ENCODE peak calls at places on chromosomes 12 and 14, in six cellular contexts. One of them, this sample, is unnamed.

GRCh38 chr12:109725321-109726105 is 11.9 kb downstream of the FAM222A start:
- DNase-seq in prostate gland: no peak
- DNase-seq in suprapubic skin: no peak
- DNase-seq in HL-60: no peak
- DNase-seq in sigmoid colon: peak
- DNase-seq in upper lobe of left lung: no peak
- DNase-seq in this sample: no peak

GRCh38 chr12:14554281-14555008 is 13.2 kb downstream of the PLBD1 start:
- DNase-seq in sigmoid colon: peak
- DNase-seq in suprapubic skin: peak
- DNase-seq in HL-60: peak
- DNase-seq in upper lobe of left lung: peak
- DNase-seq in prostate gland: peak
- DNase-seq in this sample: no peak

GRCh38 chr12:120574106-120574505 is 7.1 kb downstream of the POP5 start:
- DNase-seq in upper lobe of left lung: no peak
- DNase-seq in suprapubic skin: no peak
- DNase-seq in prostate gland: no peak
- DNase-seq in HL-60: no peak
- DNase-seq in sigmoid colon: no peak
- DNase-seq in this sample: no peak

GRCh38 chr14:63857467-63858030 is 4.7 kb downstream of the SYNE2 start:
- DNase-seq in HL-60: no peak
- DNase-seq in sigmoid colon: no peak
- DNase-seq in prostate gland: no peak
- DNase-seq in upper lobe of left lung: no peak
- DNase-seq in suprapubic skin: no peak
- DNase-seq in this sample: no peak

GRCh38 chr12:127078577-127079350 is 1188.2 kb upstream of the TMEM132C start:
- DNase-seq in upper lobe of left lung: no peak
- DNase-seq in prostate gland: no peak
- DNase-seq in suprapubic skin: no peak
- DNase-seq in HL-60: no peak
- DNase-seq in sigmoid colon: no peak
- DNase-seq in this sample: no peak

GRCh38 chr14:23577710-23578392 is 739 bp downstream of the JPH4 start:
- DNase-seq in sigmoid colon: peak
- DNase-seq in upper lobe of left lung: no peak
- DNase-seq in HL-60: no peak
- DNase-seq in prostate gland: no peak
- DNase-seq in suprapubic skin: peak
- DNase-seq in this sample: peak

GRCh38 chr14:75702606-75703261 is 41.7 kb downstream of the TTLL5 start:
- DNase-seq in prostate gland: no peak
- DNase-seq in upper lobe of left lung: no peak
- DNase-seq in HL-60: no peak
- DNase-seq in sigmoid colon: no peak
- DNase-seq in suprapubic skin: no peak
- DNase-seq in this sample: no peak

GRCh38 chr12:70317781-70318180 is 48.3 kb upstream of the KCNMB4 start:
- DNase-seq in sigmoid colon: no peak
- DNase-seq in suprapubic skin: no peak
- DNase-seq in upper lobe of left lung: no peak
- DNase-seq in prostate gland: no peak
- DNase-seq in HL-60: peak
- DNase-seq in this sample: no peak

GRCh38 chr14:74941676-74942097 is 13.7 kb downstream of the PGF start:
- DNase-seq in HL-60: no peak
- DNase-seq in sigmoid colon: peak
- DNase-seq in upper lobe of left lung: peak
- DNase-seq in prostate gland: no peak
- DNase-seq in suprapubic skin: no peak
- DNase-seq in this sample: no peak

GRCh38 chr14:36941783-36942521 is 230.5 kb downstream of the SLC25A21 start:
- DNase-seq in prostate gland: peak
- DNase-seq in suprapubic skin: peak
- DNase-seq in sigmoid colon: peak
- DNase-seq in upper lobe of left lung: peak
- DNase-seq in HL-60: peak
- DNase-seq in this sample: no peak

GRCh38 chr14:105857223-105857815 is 330.9 kb downstream of the TMEM121 start:
- DNase-seq in HL-60: no peak
- DNase-seq in suprapubic skin: peak
- DNase-seq in prostate gland: no peak
- DNase-seq in upper lobe of left lung: peak
- DNase-seq in sigmoid colon: peak
- DNase-seq in this sample: no peak

GRCh38 chr12:57127101-57127709 is 1.1 kb upstream of the LRP1 start:
- DNase-seq in prostate gland: peak
- DNase-seq in suprapubic skin: peak
- DNase-seq in HL-60: no peak
- DNase-seq in upper lobe of left lung: peak
- DNase-seq in sigmoid colon: peak
- DNase-seq in this sample: no peak

GRCh38 chr12:126436041-126436440 is 1370.8 kb downstream of the AACS start:
- DNase-seq in sigmoid colon: no peak
- DNase-seq in HL-60: no peak
- DNase-seq in suprapubic skin: no peak
- DNase-seq in prostate gland: no peak
- DNase-seq in upper lobe of left lung: no peak
- DNase-seq in this sample: no peak

GRCh38 chr14:70451874-70452273 is at the start of gene ADAM21:
- DNase-seq in suprapubic skin: no peak
- DNase-seq in prostate gland: no peak
- DNase-seq in HL-60: no peak
- DNase-seq in sigmoid colon: no peak
- DNase-seq in upper lobe of left lung: no peak
- DNase-seq in this sample: no peak

GRCh38 chr12:54658306-54659264 is 10.4 kb upstream of the DCD start:
- DNase-seq in sigmoid colon: no peak
- DNase-seq in HL-60: peak
- DNase-seq in upper lobe of left lung: no peak
- DNase-seq in prostate gland: no peak
- DNase-seq in suprapubic skin: no peak
- DNase-seq in this sample: no peak

GRCh38 chr12:104975621-104976343 is 10.3 kb upstream of the NOPCHAP1 start:
- DNase-seq in upper lobe of left lung: no peak
- DNase-seq in sigmoid colon: no peak
- DNase-seq in prostate gland: no peak
- DNase-seq in suprapubic skin: no peak
- DNase-seq in HL-60: no peak
- DNase-seq in this sample: no peak

GRCh38 chr12:54865683-54866324 is 11.5 kb downstream of the MUCL1 start:
- DNase-seq in upper lobe of left lung: no peak
- DNase-seq in suprapubic skin: no peak
- DNase-seq in HL-60: no peak
- DNase-seq in prostate gland: no peak
- DNase-seq in sigmoid colon: no peak
- DNase-seq in this sample: no peak

GRCh38 chr12:63420206-63420644 is 248.1 kb downstream of the DPY19L2 start:
- DNase-seq in sigmoid colon: no peak
- DNase-seq in suprapubic skin: no peak
- DNase-seq in HL-60: peak
- DNase-seq in prostate gland: peak
- DNase-seq in upper lobe of left lung: no peak
- DNase-seq in this sample: no peak

GRCh38 chr14:105204206-105204930 is 23.3 kb upstream of the NUDT14 start:
- DNase-seq in suprapubic skin: no peak
- DNase-seq in sigmoid colon: no peak
- DNase-seq in HL-60: no peak
- DNase-seq in upper lobe of left lung: peak
- DNase-seq in prostate gland: no peak
- DNase-seq in this sample: no peak

GRCh38 chr14:36067428-36068187 is 108.9 kb downstream of the PTCSC3 start:
- DNase-seq in sigmoid colon: no peak
- DNase-seq in HL-60: no peak
- DNase-seq in prostate gland: no peak
- DNase-seq in upper lobe of left lung: no peak
- DNase-seq in suprapubic skin: no peak
- DNase-seq in this sample: no peak

GRCh38 chr12:39467432-39467870 is 24.5 kb upstream of the KIF21A start:
- DNase-seq in upper lobe of left lung: no peak
- DNase-seq in sigmoid colon: no peak
- DNase-seq in HL-60: no peak
- DNase-seq in suprapubic skin: no peak
- DNase-seq in prostate gland: no peak
- DNase-seq in this sample: no peak

GRCh38 chr12:2651061-2651965 is 143.5 kb upstream of the FKBP4 start:
- DNase-seq in prostate gland: no peak
- DNase-seq in sigmoid colon: no peak
- DNase-seq in HL-60: no peak
- DNase-seq in upper lobe of left lung: no peak
- DNase-seq in suprapubic skin: no peak
- DNase-seq in this sample: no peak

GRCh38 chr14:22545842-22546721 is 42.9 kb downstream of the DAD1 start:
- DNase-seq in HL-60: no peak
- DNase-seq in suprapubic skin: no peak
- DNase-seq in prostate gland: no peak
- DNase-seq in sigmoid colon: no peak
- DNase-seq in upper lobe of left lung: no peak
- DNase-seq in this sample: no peak

GRCh38 chr12:74624206-74624605 is 86.6 kb downstream of the ATXN7L3B start:
- DNase-seq in suprapubic skin: no peak
- DNase-seq in prostate gland: no peak
- DNase-seq in HL-60: no peak
- DNase-seq in sigmoid colon: no peak
- DNase-seq in upper lobe of left lung: no peak
- DNase-seq in this sample: no peak
- TF ChIP-seq POLR2AphosphoS5 in suprapubic skin: no peak
- TF ChIP-seq POLR2AphosphoS5 in prostate gland: peak
- TF ChIP-seq POLR2AphosphoS5 in HL-60: no peak
- TF ChIP-seq POLR2AphosphoS5 in sigmoid colon: no peak
- TF ChIP-seq POLR2AphosphoS5 in upper lobe of left lung: no peak
- TF ChIP-seq POLR2AphosphoS5 in this sample: no peak

DNA sequence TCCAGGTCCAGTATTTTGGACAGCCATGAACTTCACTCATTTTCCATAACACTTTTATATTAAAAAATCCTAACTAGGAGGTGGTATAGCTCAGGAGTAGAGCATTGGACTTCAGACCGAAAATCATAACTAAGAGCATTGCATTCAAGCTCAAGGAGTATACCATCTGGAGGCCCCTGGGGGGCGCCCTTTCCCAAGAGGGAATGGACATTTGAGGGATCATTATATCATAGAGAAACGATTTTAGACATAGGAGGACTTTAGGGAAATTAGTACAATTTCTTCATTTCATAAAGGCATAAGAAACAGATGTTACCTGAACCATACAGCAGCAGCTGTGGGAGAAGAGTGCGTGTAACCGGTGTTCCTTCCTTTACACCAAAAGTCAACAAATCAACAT is 5.2 kb upstream of the ATG14 start:
- DNase-seq in upper lobe of left lung: no peak
- DNase-seq in HL-60: no peak
- DNase-seq in prostate gland: no peak
- DNase-seq in sigmoid colon: no peak
- DNase-seq in suprapubic skin: no peak
- DNase-seq in this sample: no peak
- TF ChIP-seq CTCF in upper lobe of left lung: no peak
- TF ChIP-seq CTCF in HL-60: peak
- TF ChIP-seq CTCF in prostate gland: no peak
- TF ChIP-seq CTCF in sigmoid colon: no peak
- TF ChIP-seq CTCF in suprapubic skin: no peak
- TF ChIP-seq CTCF in this sample: no peak

GRCh38 chr14:96461950-96462798 is 40.0 kb upstream of the PAPOLA start:
- DNase-seq in upper lobe of left lung: no peak
- DNase-seq in HL-60: no peak
- DNase-seq in sigmoid colon: no peak
- DNase-seq in prostate gland: no peak
- DNase-seq in suprapubic skin: no peak
- DNase-seq in this sample: no peak
- TF ChIP-seq POLR2AphosphoS5 in upper lobe of left lung: no peak
- TF ChIP-seq POLR2AphosphoS5 in HL-60: no peak
- TF ChIP-seq POLR2AphosphoS5 in sigmoid colon: no peak
- TF ChIP-seq POLR2AphosphoS5 in prostate gland: no peak
- TF ChIP-seq POLR2AphosphoS5 in suprapubic skin: no peak
- TF ChIP-seq POLR2AphosphoS5 in this sample: no peak

GRCh38 chr12:32444895-32445294 is 45.5 kb downstream of the FGD4 start:
- DNase-seq in upper lobe of left lung: no peak
- DNase-seq in suprapubic skin: no peak
- DNase-seq in prostate gland: no peak
- DNase-seq in sigmoid colon: no peak
- DNase-seq in HL-60: no peak
- DNase-seq in this sample: no peak

GRCh38 chr12:32446306-32447119 is 47.2 kb downstream of the FGD4 start:
- DNase-seq in HL-60: no peak
- DNase-seq in upper lobe of left lung: no peak
- DNase-seq in sigmoid colon: no peak
- DNase-seq in prostate gland: no peak
- DNase-seq in suprapubic skin: no peak
- DNase-seq in this sample: no peak

GRCh38 chr12:32445356-32445755 is 46.0 kb downstream of the FGD4 start:
- DNase-seq in suprapubic skin: no peak
- DNase-seq in upper lobe of left lung: no peak
- DNase-seq in sigmoid colon: no peak
- DNase-seq in HL-60: no peak
- DNase-seq in prostate gland: no peak
- DNase-seq in this sample: no peak

GRCh38 chr12:32440120-32440865 is 40.9 kb downstream of the FGD4 start:
- DNase-seq in HL-60: no peak
- DNase-seq in sigmoid colon: no peak
- DNase-seq in upper lobe of left lung: no peak
- DNase-seq in suprapubic skin: no peak
- DNase-seq in prostate gland: no peak
- DNase-seq in this sample: no peak

GRCh38 chr12:32443491-32443890 is 44.1 kb downstream of the FGD4 start:
- DNase-seq in sigmoid colon: no peak
- DNase-seq in upper lobe of left lung: no peak
- DNase-seq in suprapubic skin: no peak
- DNase-seq in HL-60: no peak
- DNase-seq in prostate gland: no peak
- DNase-seq in this sample: no peak
- TF ChIP-seq CTCF in sigmoid colon: no peak
- TF ChIP-seq CTCF in upper lobe of left lung: no peak
- TF ChIP-seq CTCF in suprapubic skin: no peak
- TF ChIP-seq CTCF in HL-60: no peak
- TF ChIP-seq CTCF in prostate gland: no peak
- TF ChIP-seq CTCF in this sample: no peak

GRCh38 chr14:73784065-73784987 is 67.3 kb upstream of the PTGR2 start:
- DNase-seq in upper lobe of left lung: peak
- DNase-seq in prostate gland: peak
- DNase-seq in suprapubic skin: peak
- DNase-seq in sigmoid colon: peak
- DNase-seq in HL-60: peak
- DNase-seq in this sample: no peak
- TF ChIP-seq POLR2AphosphoS5 in upper lobe of left lung: no peak
- TF ChIP-seq POLR2AphosphoS5 in prostate gland: peak
- TF ChIP-seq POLR2AphosphoS5 in suprapubic skin: no peak
- TF ChIP-seq POLR2AphosphoS5 in sigmoid colon: peak
- TF ChIP-seq POLR2AphosphoS5 in HL-60: no peak
- TF ChIP-seq POLR2AphosphoS5 in this sample: peak